ENCODE peak calls at places on chromosomes 4 and X, in five cellular contexts. Y is fibroblast of lung, H is heart right ventricle, A is adrenal gland, Z is neural progenitor cell. B is an unnamed sample.

GRCh38 chr4:8080754-8081065 is 77.9 kb downstream of the ABLIM2 start:
- DNase-seq in Y (no peak), H (no peak), A (no peak), Z (no peak), B (no peak)

GRCh38 chr4:153371835-153372234 is 27.3 kb downstream of the MND1 start:
- DNase-seq in Y (no peak), H (no peak), A (no peak), Z (no peak), B (no peak)

GRCh38 chr4:82741188-82741587 is 57.4 kb downstream of the SCD5 start:
- DNase-seq in Y (no peak), H (no peak), A (no peak), Z (no peak), B (no peak)

GRCh38 chr4:87423313-87424031 is 1.1 kb downstream of the NUDT9 start:
- DNase-seq in Y (peak; percentile 30), H (no peak), A (no peak), Z (no peak), B (no peak)

GRCh38 chrX:27915617-27916016 is 65.6 kb downstream of the DCAF8L1 start:
- DNase-seq in Y (peak; percentile 21), H (no peak), A (no peak), Z (no peak), B (no peak)

GRCh38 chr4:124806403-124806802 is 93.9 kb upstream of the ANKRD50 start:
- DNase-seq in Y (peak; percentile 47), H (no peak), A (no peak), Z (no peak), B (no peak)

GRCh38 chr4:35358001-35358584 is 886.2 kb downstream of the ARAP2 start:
- DNase-seq in Y (no peak), H (no peak), A (no peak), Z (peak; percentile 4), B (no peak)

GRCh38 chrX:42276982-42277690 is 353.8 kb upstream of the CASK start:
- DNase-seq in Y (no peak), H (no peak), A (no peak), Z (no peak), B (no peak)

GRCh38 chrX:17511556-17511955 is 136.6 kb downstream of the NHS start:
- DNase-seq in Y (no peak), H (no peak), A (no peak), Z (no peak), B (no peak)

GRCh38 chr4:16496501-16496900 is 270.2 kb upstream of the TAPT1 start:
- DNase-seq in Y (peak; percentile 55), H (no peak), A (peak; percentile 74), Z (no peak), B (no peak)

GRCh38 chr4:154471924-154472323 is 19.7 kb downstream of the DCHS2 start:
- DNase-seq in Y (peak; percentile 22), H (no peak), A (no peak), Z (no peak), B (no peak)

GRCh38 chr4:1249148-1249730 is 309 bp upstream of the CTBP1 start:
- DNase-seq in Y (peak; percentile 90), H (peak; percentile 89), A (peak; percentile 83), Z (peak; percentile 97), B (peak; percentile 83)

GRCh38 chr4:110195561-110196205 is 2.7 kb downstream of the ELOVL6 start:
- DNase-seq in Y (peak; percentile 36), H (no peak), A (no peak), Z (no peak), B (no peak)

GRCh38 chr4:3666263-3666662 is 99.9 kb upstream of the ADRA2C start:
- DNase-seq in Y (no peak), H (no peak), A (no peak), Z (no peak), B (no peak)

GRCh38 chrX:71607488-71607887 is 10.8 kb downstream of the CXCR3 start:
- DNase-seq in Y (no peak), H (no peak), A (no peak), Z (no peak), B (no peak)

GRCh38 chr4:182898479-182898799 is 18.7 kb downstream of the DCTD start:
- DNase-seq in Y (no peak), H (no peak), A (no peak), Z (no peak), B (no peak)

GRCh38 chr4:8348071-8348470 is 78.5 kb downstream of the HTRA3 start:
- DNase-seq in Y (no peak), H (no peak), A (no peak), Z (no peak), B (no peak)

GRCh38 chr4:189117426-189117825 is 823.2 kb upstream of the FRG1 start:
- DNase-seq in Y (no peak), H (no peak), A (no peak), Z (peak; percentile 14), B (no peak)

GRCh38 chr4:177482367-177482766 is 40.1 kb upstream of the AGA start:
- DNase-seq in Y (no peak), H (no peak), A (no peak), Z (no peak), B (no peak)

GRCh38 chr4:157896726-157897125 is 276.1 kb downstream of the GASK1B start:
- DNase-seq in Y (no peak), H (no peak), A (no peak), Z (no peak), B (no peak)

GRCh38 chr4:8571702-8572685 is 8.2 kb upstream of the GPR78 start:
- DNase-seq in Y (no peak), H (no peak), A (no peak), Z (no peak), B (no peak)

GRCh38 chrX:1537031-1537715 is at the start of gene P2RY8:
- DNase-seq in Y (no peak), H (peak; percentile 37), A (peak; percentile 96), Z (no peak), B (no peak)

GRCh38 chrX:154412468-154412867 is 1.1 kb downstream of the TAFAZZIN start:
- DNase-seq in Y (no peak), H (peak; percentile 23), A (no peak), Z (no peak), B (no peak)

GRCh38 chr4:129526812-129527211 is 430.9 kb downstream of the C4orf33 start:
- DNase-seq in Y (no peak), H (no peak), A (no peak), Z (no peak), B (no peak)

GRCh38 chr4:130210871-130211270 is 1114.9 kb downstream of the C4orf33 start:
- DNase-seq in Y (peak; percentile 37), H (no peak), A (no peak), Z (no peak), B (no peak)

GRCh38 chr4:86043755-86044592 is 315.9 kb downstream of the MAPK10 start:
- DNase-seq in Y (peak; percentile 68), H (no peak), A (peak; percentile 27), Z (peak; percentile 51), B (peak; percentile 31)

GRCh38 chr4:762211-763190 is 56.9 kb downstream of the PCGF3 start:
- DNase-seq in Y (no peak), H (no peak), A (peak; percentile 44), Z (no peak), B (no peak)

GRCh38 chrX:41522071-41522470 is 74.9 kb downstream of the NYX start:
- DNase-seq in Y (no peak), H (peak; percentile 19), A (no peak), Z (no peak), B (no peak)

GRCh38 chrX:39840141-39841126 is 257.3 kb downstream of the BCOR start:
- DNase-seq in Y (no peak), H (no peak), A (no peak), Z (no peak), B (no peak)

GRCh38 chr4:158315706-158316105 is 105.4 kb downstream of the TMEM144 start:
- DNase-seq in Y (peak; percentile 85), H (no peak), A (no peak), Z (no peak), B (no peak)

GRCh38 chr4:55159851-55160250 is 34.5 kb upstream of the KDR start:
- DNase-seq in Y (no peak), H (no peak), A (no peak), Z (no peak), B (no peak)

GRCh38 chr4:8015512-8015911 is 75.9 kb upstream of the AFAP1 start:
- DNase-seq in Y (no peak), H (no peak), A (no peak), Z (no peak), B (no peak)

GRCh38 chrX:134868766-134869495 is 121.9 kb upstream of the SMIM10 start:
- DNase-seq in Y (peak; percentile 94), H (no peak), A (no peak), Z (no peak), B (no peak)

GRCh38 chrX:125006704-125007103 is 313.0 kb upstream of the TEX13C start:
- DNase-seq in Y (no peak), H (no peak), A (no peak), Z (no peak), B (no peak)

GRCh38 chr4:169275180-169275579 is 4.4 kb upstream of the SH3RF1 start:
- DNase-seq in Y (no peak), H (no peak), A (no peak), Z (no peak), B (no peak)

GRCh38 chr4:91035276-91035675 is 908.1 kb downstream of the CCSER1 start:
- DNase-seq in Y (peak; percentile 9), H (no peak), A (no peak), Z (no peak), B (no peak)

GRCh38 chrX:109719262-109719661 is 13.8 kb downstream of the ACSL4 start:
- DNase-seq in Y (no peak), H (no peak), A (no peak), Z (no peak), B (no peak)
- TF ChIP-seq CTCF in Y (no peak), H (no peak), A (no peak), Z (no peak), B (no peak)

GRCh38 chr4:168177546-168178149 is 85.3 kb downstream of the ANXA10 start:
- DNase-seq in Y (no peak), H (no peak), A (no peak), Z (no peak), B (no peak)
- TF ChIP-seq CTCF in Y (no peak), H (no peak), A (no peak), Z (no peak), B (no peak)

GRCh38 chr4:81467672-81467964 is 4.1 kb downstream of the RASGEF1B start:
- DNase-seq in Y (no peak), H (no peak), A (no peak), Z (no peak), B (no peak)
- TF ChIP-seq CTCF in Y (no peak), H (no peak), A (no peak), Z (no peak), B (peak; percentile 36)

GRCh38 chrX:31036895-31037294 is 34.9 kb downstream of the FTHL17 start:
- DNase-seq in Y (peak; percentile 47), H (no peak), A (peak; percentile 67), Z (peak; percentile 71), B (peak; percentile 33)
- TF ChIP-seq CTCF in Y (peak; percentile 70), H (peak; percentile 29), A (peak; percentile 56), Z (peak; percentile 59), B (peak; percentile 53)

DNA sequence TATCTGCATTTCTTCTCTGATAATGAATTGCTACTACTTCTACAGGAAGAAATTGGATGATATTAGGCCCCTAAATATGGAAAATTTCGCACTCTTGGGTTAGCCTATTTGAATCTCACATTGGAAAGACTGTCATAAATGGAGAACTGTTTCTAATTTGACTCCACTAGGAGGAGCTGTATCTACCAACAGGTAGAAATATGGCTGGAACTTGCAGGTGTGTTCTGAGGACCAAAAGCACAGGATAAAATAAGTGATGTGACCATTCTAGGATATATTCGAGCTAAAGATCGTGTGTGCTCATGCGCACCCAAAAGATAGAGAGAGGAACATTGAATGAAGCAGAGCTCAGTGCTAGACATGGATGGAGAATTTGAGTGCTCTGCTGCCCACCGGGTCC is 4.8 kb upstream of the NKAP start:
- DNase-seq in Y (no peak), H (no peak), A (no peak), Z (no peak), B (no peak)
- TF ChIP-seq CTCF in Y (no peak), H (no peak), A (no peak), Z (peak; percentile 26), B (no peak)